ENCODE peak calls at places on chromosome 7, in seven cellular contexts. One of them, this sample, is unnamed. For H3K27me3, the result is how much of the 10 kb centered on the place peaks cover.

GRCh38 chr7:157253850-157254249 is 83.0 kb upstream of the DNAJB6 start:
- DNase-seq in CD8-positive, alpha-beta T cell: no peak
- DNase-seq in GM06990: no peak
- DNase-seq in WERI-Rb-1: no peak
- DNase-seq in IMR-90: no peak
- DNase-seq in Panc1: no peak
- DNase-seq in upper lobe of right lung: peak
- DNase-seq in this sample: peak

GRCh38 chr7:104328970-104329825 is 795 bp downstream of the LHFPL3 start:
- DNase-seq in CD8-positive, alpha-beta T cell: no peak
- DNase-seq in GM06990: peak
- DNase-seq in WERI-Rb-1: peak
- DNase-seq in IMR-90: no peak
- DNase-seq in Panc1: no peak
- DNase-seq in upper lobe of right lung: no peak
- DNase-seq in this sample: peak

GRCh38 chr7:12244129-12244528 is 33.0 kb downstream of the TMEM106B start:
- DNase-seq in CD8-positive, alpha-beta T cell: no peak
- DNase-seq in GM06990: no peak
- DNase-seq in WERI-Rb-1: peak
- DNase-seq in IMR-90: peak
- DNase-seq in Panc1: no peak
- DNase-seq in upper lobe of right lung: peak
- DNase-seq in this sample: peak

GRCh38 chr7:19268737-19269136 is 123.5 kb upstream of the FERD3L start:
- DNase-seq in CD8-positive, alpha-beta T cell: no peak
- DNase-seq in GM06990: no peak
- DNase-seq in WERI-Rb-1: no peak
- DNase-seq in IMR-90: peak
- DNase-seq in Panc1: no peak
- DNase-seq in upper lobe of right lung: no peak
- DNase-seq in this sample: no peak

GRCh38 chr7:112101083-112101846 is 104.9 kb downstream of the DOCK4 start:
- DNase-seq in CD8-positive, alpha-beta T cell: no peak
- DNase-seq in GM06990: no peak
- DNase-seq in WERI-Rb-1: no peak
- DNase-seq in IMR-90: no peak
- DNase-seq in Panc1: no peak
- DNase-seq in upper lobe of right lung: no peak
- DNase-seq in this sample: no peak

GRCh38 chr7:80135306-80136104 is 874 bp downstream of the GNAI1 start:
- DNase-seq in CD8-positive, alpha-beta T cell: peak
- DNase-seq in GM06990: no peak
- DNase-seq in WERI-Rb-1: peak
- DNase-seq in IMR-90: peak
- DNase-seq in Panc1: no peak
- DNase-seq in upper lobe of right lung: no peak
- DNase-seq in this sample: peak

GRCh38 chr7:142263598-142264380 is 5.9 kb upstream of the PRSS58 start:
- DNase-seq in CD8-positive, alpha-beta T cell: no peak
- DNase-seq in GM06990: no peak
- DNase-seq in WERI-Rb-1: no peak
- DNase-seq in IMR-90: no peak
- DNase-seq in Panc1: no peak
- DNase-seq in upper lobe of right lung: no peak
- DNase-seq in this sample: no peak

GRCh38 chr7:49624611-49625010 is 148.8 kb upstream of the VWC2 start:
- DNase-seq in CD8-positive, alpha-beta T cell: no peak
- DNase-seq in GM06990: no peak
- DNase-seq in WERI-Rb-1: no peak
- DNase-seq in IMR-90: no peak
- DNase-seq in Panc1: no peak
- DNase-seq in upper lobe of right lung: no peak
- DNase-seq in this sample: no peak

GRCh38 chr7:56030340-56030739 is 20.9 kb downstream of the PSPH start:
- DNase-seq in CD8-positive, alpha-beta T cell: no peak
- DNase-seq in GM06990: no peak
- DNase-seq in WERI-Rb-1: no peak
- DNase-seq in IMR-90: no peak
- DNase-seq in Panc1: no peak
- DNase-seq in upper lobe of right lung: no peak
- DNase-seq in this sample: no peak

GRCh38 chr7:117630907-117631564 is 151.2 kb downstream of the CFTR start:
- DNase-seq in CD8-positive, alpha-beta T cell: no peak
- DNase-seq in GM06990: no peak
- DNase-seq in WERI-Rb-1: no peak
- DNase-seq in IMR-90: no peak
- DNase-seq in Panc1: no peak
- DNase-seq in upper lobe of right lung: no peak
- DNase-seq in this sample: no peak

GRCh38 chr7:155756322-155756721 is 55.9 kb downstream of the SHH start:
- DNase-seq in CD8-positive, alpha-beta T cell: no peak
- DNase-seq in GM06990: no peak
- DNase-seq in WERI-Rb-1: no peak
- DNase-seq in IMR-90: no peak
- DNase-seq in Panc1: no peak
- DNase-seq in upper lobe of right lung: no peak
- DNase-seq in this sample: no peak

GRCh38 chr7:111509298-111509697 is 53.0 kb downstream of the IMMP2L start:
- DNase-seq in CD8-positive, alpha-beta T cell: no peak
- DNase-seq in GM06990: no peak
- DNase-seq in WERI-Rb-1: no peak
- DNase-seq in IMR-90: no peak
- DNase-seq in Panc1: no peak
- DNase-seq in upper lobe of right lung: no peak
- DNase-seq in this sample: no peak

GRCh38 chr7:12053561-12053960 is 157.5 kb upstream of the TMEM106B start:
- DNase-seq in CD8-positive, alpha-beta T cell: no peak
- DNase-seq in GM06990: no peak
- DNase-seq in WERI-Rb-1: no peak
- DNase-seq in IMR-90: no peak
- DNase-seq in Panc1: no peak
- DNase-seq in upper lobe of right lung: no peak
- DNase-seq in this sample: no peak

GRCh38 chr7:36855330-36855729 is 131.0 kb upstream of the AOAH start:
- DNase-seq in CD8-positive, alpha-beta T cell: no peak
- DNase-seq in GM06990: no peak
- DNase-seq in WERI-Rb-1: no peak
- DNase-seq in IMR-90: no peak
- DNase-seq in Panc1: no peak
- DNase-seq in upper lobe of right lung: no peak
- DNase-seq in this sample: no peak

GRCh38 chr7:107387573-107388219 is 82.2 kb upstream of the GPR22 start:
- DNase-seq in CD8-positive, alpha-beta T cell: no peak
- DNase-seq in GM06990: no peak
- DNase-seq in WERI-Rb-1: no peak
- DNase-seq in IMR-90: peak
- DNase-seq in Panc1: no peak
- DNase-seq in upper lobe of right lung: no peak
- DNase-seq in this sample: no peak

GRCh38 chr7:157900011-157900410 is 563.2 kb downstream of the DNAJB6 start:
- DNase-seq in CD8-positive, alpha-beta T cell: no peak
- DNase-seq in GM06990: no peak
- DNase-seq in WERI-Rb-1: no peak
- DNase-seq in IMR-90: no peak
- DNase-seq in Panc1: no peak
- DNase-seq in upper lobe of right lung: no peak
- DNase-seq in this sample: no peak

GRCh38 chr7:30001953-30002352 is 12.4 kb upstream of the SCRN1 start:
- DNase-seq in CD8-positive, alpha-beta T cell: no peak
- DNase-seq in GM06990: no peak
- DNase-seq in WERI-Rb-1: no peak
- DNase-seq in IMR-90: no peak
- DNase-seq in Panc1: no peak
- DNase-seq in upper lobe of right lung: no peak
- DNase-seq in this sample: no peak

GRCh38 chr7:40704172-40704571 is 569.4 kb downstream of the SUGCT start:
- DNase-seq in CD8-positive, alpha-beta T cell: no peak
- DNase-seq in GM06990: no peak
- DNase-seq in WERI-Rb-1: peak
- DNase-seq in IMR-90: no peak
- DNase-seq in Panc1: no peak
- DNase-seq in upper lobe of right lung: no peak
- DNase-seq in this sample: no peak

GRCh38 chr7:102410123-102410522 is 14.0 kb downstream of the PRKRIP1 start:
- DNase-seq in CD8-positive, alpha-beta T cell: no peak
- DNase-seq in GM06990: no peak
- DNase-seq in WERI-Rb-1: no peak
- DNase-seq in IMR-90: no peak
- DNase-seq in Panc1: no peak
- DNase-seq in upper lobe of right lung: no peak
- DNase-seq in this sample: no peak

GRCh38 chr7:144720139-144720538 is 115.7 kb downstream of the TPK1 start:
- DNase-seq in CD8-positive, alpha-beta T cell: no peak
- DNase-seq in GM06990: no peak
- DNase-seq in WERI-Rb-1: no peak
- DNase-seq in IMR-90: no peak
- DNase-seq in Panc1: no peak
- DNase-seq in upper lobe of right lung: no peak
- DNase-seq in this sample: no peak

GRCh38 chr7:66732439-66732838 is 8.1 kb upstream of the RABGEF1 start:
- DNase-seq in CD8-positive, alpha-beta T cell: no peak
- DNase-seq in GM06990: no peak
- DNase-seq in WERI-Rb-1: no peak
- DNase-seq in IMR-90: no peak
- DNase-seq in Panc1: no peak
- DNase-seq in upper lobe of right lung: no peak
- DNase-seq in this sample: no peak

GRCh38 chr7:30411173-30411572 is 67.4 kb downstream of the NOD1 start:
- DNase-seq in CD8-positive, alpha-beta T cell: no peak
- DNase-seq in GM06990: no peak
- DNase-seq in WERI-Rb-1: no peak
- DNase-seq in IMR-90: no peak
- DNase-seq in Panc1: no peak
- DNase-seq in upper lobe of right lung: no peak
- DNase-seq in this sample: no peak

GRCh38 chr7:40530292-40530691 is 395.5 kb downstream of the SUGCT start:
- DNase-seq in CD8-positive, alpha-beta T cell: no peak
- DNase-seq in GM06990: no peak
- DNase-seq in WERI-Rb-1: no peak
- DNase-seq in IMR-90: peak
- DNase-seq in Panc1: no peak
- DNase-seq in upper lobe of right lung: no peak
- DNase-seq in this sample: no peak

GRCh38 chr7:52233248-52233647 is 802.2 kb upstream of the POM121L12 start:
- DNase-seq in CD8-positive, alpha-beta T cell: no peak
- DNase-seq in GM06990: no peak
- DNase-seq in WERI-Rb-1: no peak
- DNase-seq in IMR-90: no peak
- DNase-seq in Panc1: no peak
- DNase-seq in upper lobe of right lung: no peak
- DNase-seq in this sample: no peak

GRCh38 chr7:133545613-133546012 is 292.7 kb downstream of the EXOC4 start:
- DNase-seq in CD8-positive, alpha-beta T cell: no peak
- DNase-seq in GM06990: no peak
- DNase-seq in WERI-Rb-1: no peak
- DNase-seq in IMR-90: peak
- DNase-seq in Panc1: no peak
- DNase-seq in upper lobe of right lung: no peak
- DNase-seq in this sample: no peak

GRCh38 chr7:139871820-139872219 is 42.8 kb downstream of the TBXAS1 start:
- DNase-seq in CD8-positive, alpha-beta T cell: no peak
- DNase-seq in GM06990: no peak
- DNase-seq in WERI-Rb-1: no peak
- DNase-seq in IMR-90: peak
- DNase-seq in Panc1: no peak
- DNase-seq in upper lobe of right lung: no peak
- DNase-seq in this sample: no peak

GRCh38 chr7:78146546-78146945 is 348.0 kb downstream of the PHTF2 start:
- DNase-seq in CD8-positive, alpha-beta T cell: no peak
- DNase-seq in GM06990: no peak
- DNase-seq in WERI-Rb-1: no peak
- DNase-seq in IMR-90: no peak
- DNase-seq in Panc1: no peak
- DNase-seq in upper lobe of right lung: no peak
- DNase-seq in this sample: no peak
- H3K27me3 ChIP-seq in CD8-positive, alpha-beta T cell: under half
- H3K27me3 ChIP-seq in GM06990: under half
- H3K27me3 ChIP-seq in WERI-Rb-1: under half
- H3K27me3 ChIP-seq in IMR-90: under half
- H3K27me3 ChIP-seq in Panc1: under half
- H3K27me3 ChIP-seq in upper lobe of right lung: under half
- H3K27me3 ChIP-seq in this sample: under half

DNA sequence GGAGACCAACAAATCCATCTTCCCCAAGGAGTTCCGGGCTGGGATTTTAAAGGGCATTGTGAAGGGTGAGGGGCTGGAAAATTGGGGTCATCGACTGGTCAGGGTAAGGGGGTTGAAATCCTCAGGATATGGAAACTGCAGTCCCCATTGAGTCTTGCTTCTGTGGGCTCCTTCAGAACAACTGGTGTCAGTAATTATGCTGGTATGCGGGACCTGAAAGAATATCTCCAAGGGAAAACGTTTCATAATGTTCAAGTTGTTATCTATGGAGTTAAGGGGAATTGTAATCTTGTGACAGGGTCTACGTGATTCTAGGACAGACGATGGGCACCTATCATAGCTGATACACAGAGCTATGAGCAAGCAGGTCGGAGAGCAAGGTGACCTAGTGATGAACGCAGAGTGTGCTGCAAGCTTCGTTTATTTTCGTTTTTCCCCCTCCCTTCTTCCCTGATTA is 494 bp upstream of the RHBDD2 start:
- DNase-seq in CD8-positive, alpha-beta T cell: no peak
- DNase-seq in GM06990: no peak
- DNase-seq in WERI-Rb-1: no peak
- DNase-seq in IMR-90: no peak
- DNase-seq in Panc1: no peak
- DNase-seq in upper lobe of right lung: no peak
- DNase-seq in this sample: no peak
- H3K27me3 ChIP-seq in CD8-positive, alpha-beta T cell: under half
- H3K27me3 ChIP-seq in GM06990: under half
- H3K27me3 ChIP-seq in WERI-Rb-1: under half
- H3K27me3 ChIP-seq in IMR-90: under half
- H3K27me3 ChIP-seq in Panc1: under half
- H3K27me3 ChIP-seq in upper lobe of right lung: under half
- H3K27me3 ChIP-seq in this sample: under half

GRCh38 chr7:100822236-100823139 is 4.8 kb downstream of the EPHB4 start:
- DNase-seq in CD8-positive, alpha-beta T cell: no peak
- DNase-seq in GM06990: no peak
- DNase-seq in WERI-Rb-1: no peak
- DNase-seq in IMR-90: no peak
- DNase-seq in Panc1: no peak
- DNase-seq in upper lobe of right lung: no peak
- DNase-seq in this sample: peak
- H3K27me3 ChIP-seq in CD8-positive, alpha-beta T cell: under half
- H3K27me3 ChIP-seq in GM06990: under half
- H3K27me3 ChIP-seq in WERI-Rb-1: under half
- H3K27me3 ChIP-seq in IMR-90: under half
- H3K27me3 ChIP-seq in Panc1: under half
- H3K27me3 ChIP-seq in upper lobe of right lung: under half
- H3K27me3 ChIP-seq in this sample: under half

DNA sequence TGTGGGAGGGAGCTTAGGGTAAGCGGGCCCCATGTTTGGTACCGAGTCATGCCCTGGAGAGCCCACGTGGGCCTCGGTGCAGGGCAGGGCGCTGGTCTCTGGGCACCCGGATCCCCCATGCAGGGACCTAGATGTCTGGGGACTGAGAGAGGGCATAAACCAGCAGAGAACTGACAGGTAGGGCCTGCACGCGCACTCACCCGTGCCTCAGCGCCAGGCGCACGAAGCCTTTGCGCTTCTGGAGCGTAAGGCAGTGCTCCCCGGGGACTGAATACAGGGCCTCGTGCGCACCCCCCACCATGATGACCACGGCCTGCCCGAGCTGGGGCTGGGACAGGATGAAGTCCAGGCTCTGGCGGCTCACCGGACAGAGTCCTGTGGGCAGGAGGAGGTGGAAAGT is 2.8 kb downstream of the MOGAT3 start:
- DNase-seq in CD8-positive, alpha-beta T cell: no peak
- DNase-seq in GM06990: no peak
- DNase-seq in WERI-Rb-1: no peak
- DNase-seq in IMR-90: no peak
- DNase-seq in Panc1: no peak
- DNase-seq in upper lobe of right lung: no peak
- DNase-seq in this sample: no peak
- H3K27me3 ChIP-seq in CD8-positive, alpha-beta T cell: under half
- H3K27me3 ChIP-seq in GM06990: under half
- H3K27me3 ChIP-seq in WERI-Rb-1: under half
- H3K27me3 ChIP-seq in IMR-90: under half
- H3K27me3 ChIP-seq in Panc1: under half
- H3K27me3 ChIP-seq in upper lobe of right lung: under half
- H3K27me3 ChIP-seq in this sample: under half